ENCODE peak calls at places on chromosomes 1 and 21, in seven cellular contexts. One of them, this sample, is unnamed.

GRCh38 chr1:8170059-8170835 is 144.1 kb upstream of the ERRFI1 start:
- DNase-seq in K562: no peak
- DNase-seq in stomach: no peak
- DNase-seq in GM12878: no peak
- DNase-seq in HCT116: no peak
- DNase-seq in breast epithelium: no peak
- DNase-seq in sigmoid colon: peak
- DNase-seq in this sample: no peak

GRCh38 chr1:37660646-37661045 is 26.0 kb upstream of the RSPO1 start:
- DNase-seq in K562: no peak
- DNase-seq in stomach: no peak
- DNase-seq in GM12878: no peak
- DNase-seq in HCT116: no peak
- DNase-seq in breast epithelium: no peak
- DNase-seq in sigmoid colon: no peak
- DNase-seq in this sample: no peak

GRCh38 chr1:2850502-2850901 is 49.0 kb upstream of the TTC34 start:
- DNase-seq in K562: no peak
- DNase-seq in stomach: no peak
- DNase-seq in GM12878: no peak
- DNase-seq in HCT116: no peak
- DNase-seq in breast epithelium: no peak
- DNase-seq in sigmoid colon: no peak
- DNase-seq in this sample: no peak

GRCh38 chr1:63967901-63968300 is 194.1 kb downstream of the ROR1 start:
- DNase-seq in K562: no peak
- DNase-seq in stomach: no peak
- DNase-seq in GM12878: no peak
- DNase-seq in HCT116: no peak
- DNase-seq in breast epithelium: no peak
- DNase-seq in sigmoid colon: no peak
- DNase-seq in this sample: no peak

GRCh38 chr1:17438977-17439249 is 564 bp downstream of the RCC2 start:
- DNase-seq in K562: no peak
- DNase-seq in stomach: no peak
- DNase-seq in GM12878: no peak
- DNase-seq in HCT116: no peak
- DNase-seq in breast epithelium: no peak
- DNase-seq in sigmoid colon: no peak
- DNase-seq in this sample: no peak

GRCh38 chr1:238955934-238956333 is 430.4 kb upstream of the CHRM3 start:
- DNase-seq in K562: no peak
- DNase-seq in stomach: no peak
- DNase-seq in GM12878: no peak
- DNase-seq in HCT116: no peak
- DNase-seq in breast epithelium: no peak
- DNase-seq in sigmoid colon: no peak
- DNase-seq in this sample: no peak

GRCh38 chr1:162554258-162554657 is 7.3 kb upstream of the UAP1 start:
- DNase-seq in K562: no peak
- DNase-seq in stomach: no peak
- DNase-seq in GM12878: no peak
- DNase-seq in HCT116: no peak
- DNase-seq in breast epithelium: no peak
- DNase-seq in sigmoid colon: peak
- DNase-seq in this sample: no peak

GRCh38 chr1:58477390-58477789 is 69.1 kb downstream of the OMA1 start:
- DNase-seq in K562: no peak
- DNase-seq in stomach: no peak
- DNase-seq in GM12878: no peak
- DNase-seq in HCT116: no peak
- DNase-seq in breast epithelium: no peak
- DNase-seq in sigmoid colon: no peak
- DNase-seq in this sample: no peak

GRCh38 chr21:28632718-28633408 is 359.8 kb downstream of the LTN1 start:
- DNase-seq in K562: no peak
- DNase-seq in stomach: no peak
- DNase-seq in GM12878: no peak
- DNase-seq in HCT116: no peak
- DNase-seq in breast epithelium: peak
- DNase-seq in sigmoid colon: no peak
- DNase-seq in this sample: no peak

GRCh38 chr1:246170574-246171261 is 336.4 kb downstream of the SMYD3 start:
- DNase-seq in K562: peak
- DNase-seq in stomach: no peak
- DNase-seq in GM12878: no peak
- DNase-seq in HCT116: no peak
- DNase-seq in breast epithelium: no peak
- DNase-seq in sigmoid colon: no peak
- DNase-seq in this sample: no peak

GRCh38 chr21:45412491-45412890 is 7.5 kb downstream of the COL18A1 start:
- DNase-seq in K562: no peak
- DNase-seq in stomach: no peak
- DNase-seq in GM12878: no peak
- DNase-seq in HCT116: no peak
- DNase-seq in breast epithelium: no peak
- DNase-seq in sigmoid colon: no peak
- DNase-seq in this sample: no peak

GRCh38 chr1:34356862-34357261 is 180.2 kb downstream of the C1orf94 start:
- DNase-seq in K562: no peak
- DNase-seq in stomach: no peak
- DNase-seq in GM12878: no peak
- DNase-seq in HCT116: no peak
- DNase-seq in breast epithelium: no peak
- DNase-seq in sigmoid colon: no peak
- DNase-seq in this sample: no peak

GRCh38 chr1:159821171-159821867 is 5.4 kb upstream of the SLAMF8 start:
- DNase-seq in K562: peak
- DNase-seq in stomach: no peak
- DNase-seq in GM12878: no peak
- DNase-seq in HCT116: no peak
- DNase-seq in breast epithelium: no peak
- DNase-seq in sigmoid colon: no peak
- DNase-seq in this sample: no peak

GRCh38 chr1:243396876-243397275 is 141.0 kb downstream of the SDCCAG8 start:
- DNase-seq in K562: no peak
- DNase-seq in stomach: peak
- DNase-seq in GM12878: no peak
- DNase-seq in HCT116: no peak
- DNase-seq in breast epithelium: no peak
- DNase-seq in sigmoid colon: no peak
- DNase-seq in this sample: no peak

GRCh38 chr1:39919545-39919944 is 17.8 kb upstream of the MYCL start:
- DNase-seq in K562: peak
- DNase-seq in stomach: peak
- DNase-seq in GM12878: peak
- DNase-seq in HCT116: peak
- DNase-seq in breast epithelium: peak
- DNase-seq in sigmoid colon: no peak
- DNase-seq in this sample: no peak

GRCh38 chr1:68107771-68108170 is 57.3 kb upstream of the DIRAS3 start:
- DNase-seq in K562: no peak
- DNase-seq in stomach: no peak
- DNase-seq in GM12878: no peak
- DNase-seq in HCT116: no peak
- DNase-seq in breast epithelium: no peak
- DNase-seq in sigmoid colon: no peak
- DNase-seq in this sample: peak

GRCh38 chr1:109886827-109887226 is 23.8 kb upstream of the CSF1 start:
- DNase-seq in K562: no peak
- DNase-seq in stomach: no peak
- DNase-seq in GM12878: no peak
- DNase-seq in HCT116: no peak
- DNase-seq in breast epithelium: no peak
- DNase-seq in sigmoid colon: no peak
- DNase-seq in this sample: no peak

DNA sequence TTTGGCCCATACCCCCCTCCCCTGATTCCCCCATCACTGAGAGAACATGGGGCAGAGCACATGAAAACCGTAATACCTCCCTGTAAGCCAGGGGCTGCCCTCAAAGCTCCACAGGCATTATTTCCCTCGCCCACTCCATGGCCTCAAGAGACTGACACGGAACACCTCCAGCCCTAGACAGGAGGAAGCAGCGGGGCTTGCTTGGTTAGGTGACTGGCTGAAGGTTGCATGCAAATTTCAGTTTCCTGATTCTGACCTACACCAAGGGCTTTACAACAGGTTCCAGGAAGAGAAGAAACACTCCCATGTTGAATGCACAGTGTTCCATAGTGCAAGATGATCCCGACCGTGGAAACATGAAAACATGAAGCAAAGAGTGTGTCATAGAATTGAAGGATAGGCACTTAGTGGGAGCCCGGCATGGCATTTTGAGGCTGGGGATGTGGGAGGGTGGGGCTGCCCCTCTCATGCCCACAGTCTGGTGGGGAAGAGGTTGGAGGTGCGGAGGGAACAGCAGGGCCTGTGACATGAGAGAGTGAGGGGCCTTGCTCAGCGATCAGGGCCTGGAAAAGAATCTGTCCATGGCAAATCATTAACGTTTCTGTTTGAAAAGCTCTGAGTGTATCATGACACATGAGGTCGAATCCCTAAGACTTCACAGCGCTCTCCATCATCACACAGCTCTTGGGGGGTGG is 33.5 kb downstream of the GPR137B start:
- DNase-seq in K562: no peak
- DNase-seq in stomach: no peak
- DNase-seq in GM12878: no peak
- DNase-seq in HCT116: no peak
- DNase-seq in breast epithelium: no peak
- DNase-seq in sigmoid colon: no peak
- DNase-seq in this sample: no peak
- TF ChIP-seq POLR2AphosphoS5 in K562: no peak
- TF ChIP-seq POLR2AphosphoS5 in stomach: no peak
- TF ChIP-seq POLR2AphosphoS5 in GM12878: peak
- TF ChIP-seq POLR2AphosphoS5 in HCT116: no peak
- TF ChIP-seq POLR2AphosphoS5 in breast epithelium: no peak
- TF ChIP-seq POLR2AphosphoS5 in sigmoid colon: no peak
- TF ChIP-seq POLR2AphosphoS5 in this sample: no peak

DNA sequence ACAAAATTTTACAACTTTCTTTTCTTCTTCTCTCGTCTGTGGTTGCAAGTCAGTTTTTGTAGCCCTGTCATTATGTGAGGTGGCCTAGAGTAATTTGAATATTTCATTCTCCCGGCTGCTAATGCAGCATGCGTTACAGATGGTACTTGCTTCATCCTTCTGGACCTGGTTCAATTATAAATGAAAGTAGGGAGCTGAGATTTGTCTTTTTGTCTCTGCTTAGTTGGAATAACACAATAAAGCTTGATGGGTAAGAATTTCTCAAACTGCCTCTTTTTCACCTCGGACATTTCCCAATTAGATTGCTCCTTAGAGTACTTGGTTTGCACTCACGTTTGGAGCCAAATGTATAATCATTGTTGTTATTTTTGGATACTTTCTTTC is 201.6 kb downstream of the PBX1 start:
- DNase-seq in K562: no peak
- DNase-seq in stomach: no peak
- DNase-seq in GM12878: no peak
- DNase-seq in HCT116: no peak
- DNase-seq in breast epithelium: no peak
- DNase-seq in sigmoid colon: no peak
- DNase-seq in this sample: no peak
- TF ChIP-seq POLR2A in K562: no peak
- TF ChIP-seq POLR2A in stomach: no peak
- TF ChIP-seq POLR2A in GM12878: no peak
- TF ChIP-seq POLR2A in HCT116: no peak
- TF ChIP-seq POLR2A in breast epithelium: no peak
- TF ChIP-seq POLR2A in sigmoid colon: no peak
- TF ChIP-seq POLR2A in this sample: no peak

DNA sequence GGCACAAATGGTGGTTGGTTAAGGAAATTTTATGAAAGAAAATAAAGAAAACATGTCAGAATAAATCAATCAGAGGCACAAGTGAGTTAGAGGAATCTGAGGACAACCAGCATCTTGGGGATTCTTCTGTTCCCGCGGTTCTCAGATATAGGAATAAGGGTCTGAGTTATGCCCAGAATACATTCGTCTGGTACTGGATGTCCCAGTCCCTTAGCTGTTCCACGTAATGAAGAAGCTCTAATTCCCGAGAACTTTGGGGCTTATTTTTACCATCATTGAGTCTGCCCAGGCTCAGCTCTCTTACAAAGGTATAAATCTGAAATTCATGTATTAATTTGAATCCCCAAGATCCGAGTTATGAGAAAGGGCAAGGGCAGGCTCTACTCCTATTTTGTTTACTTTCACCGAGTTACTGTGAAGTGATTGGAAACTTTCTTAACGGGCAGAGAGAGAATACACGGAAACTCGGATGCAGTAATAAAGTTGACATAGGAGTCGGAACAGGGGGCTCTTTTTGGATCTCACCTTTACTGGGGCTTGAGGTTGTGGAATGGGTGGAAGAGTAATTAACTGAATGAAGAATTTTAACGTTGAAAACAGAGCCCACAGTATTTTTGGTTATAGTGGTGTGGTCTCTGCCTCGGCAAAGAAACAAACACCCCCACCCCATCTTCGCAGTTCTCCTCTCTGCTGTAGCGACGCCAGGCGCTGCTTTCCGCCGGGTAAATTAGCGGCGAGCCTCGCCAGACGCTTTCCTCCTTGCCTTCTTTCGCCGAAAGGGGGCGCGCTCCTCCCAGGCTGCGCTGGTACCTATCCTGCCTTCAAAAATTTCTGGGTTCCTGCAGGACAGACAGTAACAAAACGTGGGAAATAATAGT is 7.1 kb downstream of the PRRX1 start:
- DNase-seq in K562: peak
- DNase-seq in stomach: no peak
- DNase-seq in GM12878: no peak
- DNase-seq in HCT116: no peak
- DNase-seq in breast epithelium: no peak
- DNase-seq in sigmoid colon: no peak
- DNase-seq in this sample: peak
- TF ChIP-seq POLR2AphosphoS5 in K562: no peak
- TF ChIP-seq POLR2AphosphoS5 in stomach: no peak
- TF ChIP-seq POLR2AphosphoS5 in GM12878: no peak
- TF ChIP-seq POLR2AphosphoS5 in HCT116: no peak
- TF ChIP-seq POLR2AphosphoS5 in breast epithelium: no peak
- TF ChIP-seq POLR2AphosphoS5 in sigmoid colon: no peak
- TF ChIP-seq POLR2AphosphoS5 in this sample: peak

DNA sequence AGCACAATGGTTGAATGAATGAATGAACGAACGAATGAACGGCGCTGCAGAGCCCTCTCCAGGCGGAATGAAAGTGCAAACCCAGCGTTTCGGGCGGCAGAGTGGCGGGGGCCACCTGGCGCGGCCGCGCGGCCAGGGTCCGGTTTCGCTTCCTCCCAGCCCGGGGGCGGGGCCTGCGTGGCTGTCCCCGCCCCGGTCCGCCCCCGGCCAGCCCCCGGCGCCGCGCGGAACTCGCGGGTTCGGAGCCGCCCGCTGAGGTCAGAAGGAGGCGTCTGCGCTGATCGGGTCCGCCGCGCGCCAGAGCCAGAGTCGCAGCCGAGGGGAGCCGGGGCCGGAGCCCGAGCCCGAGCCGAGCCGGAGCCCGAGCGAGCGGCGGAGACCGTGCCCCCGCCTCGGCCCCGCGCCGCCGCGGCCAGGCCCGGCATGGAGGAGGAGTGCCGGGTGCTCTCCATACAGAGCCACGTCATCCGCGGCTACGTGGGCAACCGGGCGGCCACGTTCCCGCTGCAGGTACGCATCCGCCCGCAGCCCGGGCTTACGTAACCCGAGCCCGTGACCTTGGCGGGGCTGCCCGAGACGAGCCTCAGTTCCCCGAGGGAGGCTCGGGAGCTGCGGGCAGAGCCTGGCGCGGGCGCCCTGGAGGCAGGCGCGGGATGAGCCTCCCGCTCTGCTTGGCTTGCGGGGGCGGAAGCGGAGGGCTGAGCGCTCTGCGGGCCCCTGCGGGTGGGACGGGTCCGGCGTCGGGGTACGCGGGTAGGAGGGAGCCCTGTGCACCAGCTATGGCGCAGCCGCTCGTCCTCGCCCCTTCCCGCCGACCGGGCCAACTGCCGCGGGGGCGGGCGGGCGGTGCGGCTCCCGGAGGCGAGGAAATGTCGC is at the start of gene PDXK:
- DNase-seq in K562: peak
- DNase-seq in stomach: peak
- DNase-seq in GM12878: peak
- DNase-seq in HCT116: peak
- DNase-seq in breast epithelium: peak
- DNase-seq in sigmoid colon: peak
- DNase-seq in this sample: peak
- TF ChIP-seq POLR2A in K562: peak
- TF ChIP-seq POLR2A in stomach: peak
- TF ChIP-seq POLR2A in GM12878: peak
- TF ChIP-seq POLR2A in HCT116: peak
- TF ChIP-seq POLR2A in breast epithelium: no peak
- TF ChIP-seq POLR2A in sigmoid colon: no peak
- TF ChIP-seq POLR2A in this sample: peak